ENCODE peak calls at places on chromosomes 12 and 14, in six cellular contexts. One of them, this sample, is unnamed.
A peak's percentile ranks its signal among the peaks of the same experiment; 100 is the strongest.

GRCh38 chr12:124379938-124380754 is 85.3 kb downstream of the RFLNA start:
- DNase-seq in stomach: peak; percentile 50
- DNase-seq in bronchial epithelial cell: peak; percentile 74
- DNase-seq in Panc1: no peak
- DNase-seq in progenitor cell of endocrine pancreas: no peak
- DNase-seq in neural progenitor cell: peak; percentile 48
- DNase-seq in this sample: no peak

GRCh38 chr14:42480235-42480634 is 873.6 kb downstream of the LRFN5 start:
- DNase-seq in neural progenitor cell: no peak
- DNase-seq in bronchial epithelial cell: no peak
- DNase-seq in Panc1: no peak
- DNase-seq in stomach: no peak
- DNase-seq in progenitor cell of endocrine pancreas: no peak
- DNase-seq in this sample: no peak

GRCh38 chr12:3446653-3447270 is 44.2 kb upstream of the PRMT8 start:
- DNase-seq in stomach: no peak
- DNase-seq in Panc1: no peak
- DNase-seq in bronchial epithelial cell: no peak
- DNase-seq in neural progenitor cell: no peak
- DNase-seq in progenitor cell of endocrine pancreas: no peak
- DNase-seq in this sample: no peak

GRCh38 chr14:101183376-101184103 is 280.0 kb upstream of the RTL1 start:
- DNase-seq in stomach: peak; percentile 22
- DNase-seq in bronchial epithelial cell: no peak
- DNase-seq in Panc1: no peak
- DNase-seq in neural progenitor cell: peak; percentile 86
- DNase-seq in progenitor cell of endocrine pancreas: peak; percentile 84
- DNase-seq in this sample: no peak

GRCh38 chr12:47370421-47370820 is 290.7 kb upstream of the AMIGO2 start:
- DNase-seq in neural progenitor cell: no peak
- DNase-seq in progenitor cell of endocrine pancreas: no peak
- DNase-seq in Panc1: no peak
- DNase-seq in stomach: no peak
- DNase-seq in bronchial epithelial cell: peak; percentile 42
- DNase-seq in this sample: no peak

GRCh38 chr14:80850197-80850814 is 91.2 kb downstream of the CEP128 start:
- DNase-seq in Panc1: no peak
- DNase-seq in stomach: no peak
- DNase-seq in progenitor cell of endocrine pancreas: no peak
- DNase-seq in bronchial epithelial cell: peak; percentile 46
- DNase-seq in neural progenitor cell: peak; percentile 42
- DNase-seq in this sample: no peak

GRCh38 chr12:54418441-54419087 is 502 bp downstream of the ITGA5 start:
- DNase-seq in stomach: no peak
- DNase-seq in neural progenitor cell: no peak
- DNase-seq in Panc1: no peak
- DNase-seq in bronchial epithelial cell: no peak
- DNase-seq in progenitor cell of endocrine pancreas: no peak
- DNase-seq in this sample: no peak

GRCh38 chr12:124273630-124274029 is 21.3 kb upstream of the RFLNA start:
- DNase-seq in bronchial epithelial cell: peak; percentile 87
- DNase-seq in Panc1: no peak
- DNase-seq in stomach: no peak
- DNase-seq in neural progenitor cell: no peak
- DNase-seq in progenitor cell of endocrine pancreas: no peak
- DNase-seq in this sample: no peak

GRCh38 chr12:42468341-42468821 is 121.2 kb downstream of the PRICKLE1 start:
- DNase-seq in neural progenitor cell: no peak
- DNase-seq in stomach: no peak
- DNase-seq in progenitor cell of endocrine pancreas: no peak
- DNase-seq in bronchial epithelial cell: no peak
- DNase-seq in Panc1: no peak
- DNase-seq in this sample: no peak

GRCh38 chr12:116759783-116760581 is 21.9 kb downstream of the RNFT2 start:
- DNase-seq in neural progenitor cell: no peak
- DNase-seq in stomach: no peak
- DNase-seq in progenitor cell of endocrine pancreas: no peak
- DNase-seq in Panc1: no peak
- DNase-seq in bronchial epithelial cell: no peak
- DNase-seq in this sample: peak; percentile 9
- TF ChIP-seq CTCF in neural progenitor cell: peak; percentile 50
- TF ChIP-seq CTCF in stomach: no peak
- TF ChIP-seq CTCF in progenitor cell of endocrine pancreas: peak; percentile 13
- TF ChIP-seq CTCF in Panc1: no peak
- TF ChIP-seq CTCF in bronchial epithelial cell: no peak
- TF ChIP-seq CTCF in this sample: no peak

GRCh38 chr14:71621276-71621675 is 311.0 kb upstream of the RGS6 start:
- DNase-seq in progenitor cell of endocrine pancreas: no peak
- DNase-seq in Panc1: no peak
- DNase-seq in stomach: no peak
- DNase-seq in bronchial epithelial cell: no peak
- DNase-seq in neural progenitor cell: no peak
- DNase-seq in this sample: no peak
- TF ChIP-seq CTCF in progenitor cell of endocrine pancreas: no peak
- TF ChIP-seq CTCF in Panc1: no peak
- TF ChIP-seq CTCF in stomach: no peak
- TF ChIP-seq CTCF in bronchial epithelial cell: no peak
- TF ChIP-seq CTCF in neural progenitor cell: no peak
- TF ChIP-seq CTCF in this sample: no peak

DNA sequence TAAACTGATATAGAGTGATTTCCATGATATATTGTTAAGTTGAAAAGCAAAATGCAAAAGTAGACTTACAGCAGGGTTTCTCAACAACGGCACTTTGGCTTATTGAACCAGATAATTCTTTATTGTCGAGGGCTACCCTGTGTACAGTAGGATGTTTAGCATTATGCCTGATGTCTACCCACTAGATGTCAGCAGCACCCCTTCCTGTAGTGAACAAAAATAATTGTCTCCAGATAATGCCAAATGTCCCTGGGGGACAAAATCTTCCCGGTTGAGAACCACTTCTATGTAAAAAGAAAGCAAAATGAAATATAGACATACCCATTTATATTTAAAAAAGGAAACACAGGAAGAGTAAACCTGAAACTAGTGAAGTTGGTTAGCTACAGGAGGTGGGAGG is 32.4 kb downstream of the ABCD2 start:
- DNase-seq in stomach: no peak
- DNase-seq in Panc1: no peak
- DNase-seq in bronchial epithelial cell: peak; percentile 16
- DNase-seq in progenitor cell of endocrine pancreas: no peak
- DNase-seq in neural progenitor cell: no peak
- DNase-seq in this sample: peak; percentile 16
- TF ChIP-seq CTCF in stomach: no peak
- TF ChIP-seq CTCF in Panc1: peak; percentile 58
- TF ChIP-seq CTCF in bronchial epithelial cell: peak; percentile 24
- TF ChIP-seq CTCF in progenitor cell of endocrine pancreas: no peak
- TF ChIP-seq CTCF in neural progenitor cell: peak; percentile 32
- TF ChIP-seq CTCF in this sample: peak; percentile 76

GRCh38 chr12:64780531-64781373 is 21.5 kb upstream of the GNS start:
- DNase-seq in stomach: peak; percentile 87
- DNase-seq in Panc1: no peak
- DNase-seq in neural progenitor cell: peak; percentile 81
- DNase-seq in bronchial epithelial cell: no peak
- DNase-seq in progenitor cell of endocrine pancreas: peak; percentile 32
- DNase-seq in this sample: no peak
- TF ChIP-seq CTCF in stomach: no peak
- TF ChIP-seq CTCF in Panc1: peak; percentile 11
- TF ChIP-seq CTCF in neural progenitor cell: peak; percentile 17
- TF ChIP-seq CTCF in bronchial epithelial cell: no peak
- TF ChIP-seq CTCF in progenitor cell of endocrine pancreas: peak; percentile 37
- TF ChIP-seq CTCF in this sample: no peak

This sample was measured in CD4-positive, alpha-beta T cell.